ENCODE peak calls at places on chromosomes 3 and 15, in six cellular contexts. Q is uterus, U is tibial nerve, C is testis, A is transverse colon, F is HCT116. W is an unnamed sample.

GRCh38 chr3:164250923-164251322 is 827.4 kb downstream of the SI start:
- DNase-seq in Q (no peak), U (no peak), C (no peak), A (no peak), F (no peak), W (no peak)

GRCh38 chr3:120555661-120556509 is 40.3 kb upstream of the NDUFB4 start:
- DNase-seq in Q (no peak), U (no peak), C (peak), A (peak), F (no peak), W (no peak)

GRCh38 chr15:25719101-25719985 is 143.8 kb downstream of the ATP10A start:
- DNase-seq in Q (no peak), U (no peak), C (no peak), A (no peak), F (no peak), W (no peak)

GRCh38 chr3:169699070-169699469 is 35.6 kb upstream of the MECOM start:
- DNase-seq in Q (no peak), U (peak), C (no peak), A (no peak), F (no peak), W (no peak)

GRCh38 chr3:128380719-128381118 is 86.0 kb downstream of the DNAJB8 start:
- DNase-seq in Q (no peak), U (no peak), C (no peak), A (no peak), F (no peak), W (no peak)

GRCh38 chr3:104150724-104151123 is 1216.0 kb upstream of the ALCAM start:
- DNase-seq in Q (no peak), U (no peak), C (no peak), A (no peak), F (no peak), W (no peak)

GRCh38 chr3:187750041-187750512 is 4.8 kb upstream of the BCL6 start:
- DNase-seq in Q (no peak), U (no peak), C (no peak), A (peak), F (peak), W (peak)

GRCh38 chr3:70571696-70572095 is 259.3 kb upstream of the MDFIC2 start:
- DNase-seq in Q (no peak), U (no peak), C (no peak), A (no peak), F (no peak), W (no peak)

GRCh38 chr3:141308588-141309218 is 59.6 kb upstream of the ZBTB38 start:
- DNase-seq in Q (peak), U (peak), C (peak), A (peak), F (peak), W (peak)

GRCh38 chr3:171654809-171655208 is 155.5 kb downstream of the PLD1 start:
- DNase-seq in Q (peak), U (peak), C (peak), A (peak), F (no peak), W (peak)

GRCh38 chr15:41407341-41407740 is 5.0 kb upstream of the NDUFAF1 start:
- DNase-seq in Q (no peak), U (no peak), C (no peak), A (no peak), F (no peak), W (no peak)

GRCh38 chr3:73216310-73216709 is 154.9 kb downstream of the EBLN2 start:
- DNase-seq in Q (no peak), U (no peak), C (no peak), A (no peak), F (no peak), W (no peak)

GRCh38 chr3:188236241-188236640 is 82.3 kb downstream of the LPP start:
- DNase-seq in Q (no peak), U (no peak), C (no peak), A (no peak), F (no peak), W (no peak)

GRCh38 chr3:111598139-111598538 is 3.0 kb upstream of the ZBED2 start:
- DNase-seq in Q (no peak), U (no peak), C (no peak), A (no peak), F (no peak), W (no peak)

GRCh38 chr3:51581529-51581928 is 43.0 kb downstream of the RAD54L2 start:
- DNase-seq in Q (no peak), U (no peak), C (no peak), A (no peak), F (no peak), W (no peak)

GRCh38 chr3:179321585-179322322 is 1.1 kb upstream of the ZNF639 start:
- DNase-seq in Q (peak), U (peak), C (peak), A (peak), F (no peak), W (no peak)

GRCh38 chr15:84715442-84716035 is 400 bp downstream of the SEC11A start:
- DNase-seq in Q (no peak), U (no peak), C (peak), A (peak), F (no peak), W (peak)

GRCh38 chr3:132399054-132399929 is 18.0 kb upstream of the DNAJC13 start:
- DNase-seq in Q (no peak), U (peak), C (peak), A (no peak), F (peak), W (peak)

GRCh38 chr15:67184208-67184925 is 70.1 kb downstream of the AAGAB start:
- DNase-seq in Q (peak), U (no peak), C (no peak), A (no peak), F (no peak), W (no peak)

GRCh38 chr15:60568301-60568742 is 89.4 kb upstream of the ICE2 start:
- DNase-seq in Q (no peak), U (no peak), C (no peak), A (peak), F (no peak), W (no peak)

GRCh38 chr3:62875103-62876002 is at the start of gene CADPS:
- DNase-seq in Q (no peak), U (no peak), C (peak), A (peak), F (no peak), W (no peak)

GRCh38 chr15:77035584-77035983 is 35.3 kb downstream of the TSPAN3 start:
- DNase-seq in Q (no peak), U (no peak), C (peak), A (no peak), F (no peak), W (no peak)

GRCh38 chr3:143120716-143121239 is 1.2 kb downstream of the CHST2 start:
- DNase-seq in Q (no peak), U (no peak), C (peak), A (peak), F (no peak), W (peak)

GRCh38 chr3:143119974-143120715 is 574 bp downstream of the CHST2 start:
- DNase-seq in Q (peak), U (no peak), C (no peak), A (peak), F (no peak), W (peak)

GRCh38 chr3:143118630-143119008 is 952 bp upstream of the CHST2 start:
- DNase-seq in Q (no peak), U (no peak), C (no peak), A (no peak), F (no peak), W (no peak)

GRCh38 chr3:143121240-143122088 is 1.9 kb downstream of the CHST2 start:
- DNase-seq in Q (peak), U (no peak), C (peak), A (peak), F (no peak), W (peak)

GRCh38 chr3:143119009-143119914 is at the start of gene CHST2:
- DNase-seq in Q (peak), U (no peak), C (peak), A (peak), F (no peak), W (peak)
- TF ChIP-seq POLR2A in Q (peak), U (peak), C (no peak), A (no peak), F (no peak), W (no peak)

DNA sequence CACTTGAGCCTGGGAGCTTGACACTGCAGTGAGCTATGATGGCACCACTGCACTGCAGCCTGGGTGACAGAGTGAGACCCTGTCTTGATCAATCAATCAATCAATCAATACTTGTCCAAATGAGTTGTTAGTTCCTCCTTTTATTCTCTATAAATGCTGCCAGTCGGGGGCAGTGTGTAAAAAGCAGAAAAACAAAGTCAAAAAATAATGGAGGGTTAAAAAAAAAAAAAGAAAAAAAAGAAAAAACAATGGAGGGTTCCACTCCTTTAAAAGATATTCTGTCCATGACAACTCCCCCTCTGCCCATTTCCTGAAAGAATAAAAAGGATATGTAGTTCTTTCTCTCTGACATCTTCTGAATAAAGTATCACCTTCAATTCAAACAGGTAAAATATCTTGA is 1068.6 kb downstream of the FHIT start:
- DNase-seq in Q (no peak), U (no peak), C (no peak), A (no peak), F (no peak), W (no peak)
- TF ChIP-seq CTCF in Q (no peak), U (no peak), C (no peak), A (no peak), F (no peak), W (no peak)

GRCh38 chr3:49689046-49689886 is at the start of the genes MST1 and RNF123:
- DNase-seq in Q (peak), U (peak), C (peak), A (peak), F (peak), W (peak)
- TF ChIP-seq POLR2A in Q (no peak), U (no peak), C (no peak), A (peak), F (peak), W (no peak)

GRCh38 chr3:67598814-67599556 is 55.4 kb downstream of the SUCLG2 start:
- DNase-seq in Q (no peak), U (no peak), C (no peak), A (no peak), F (no peak), W (no peak)

GRCh38 chr3:67595424-67595823 is 59.0 kb downstream of the SUCLG2 start:
- DNase-seq in Q (no peak), U (no peak), C (no peak), A (no peak), F (no peak), W (no peak)

DNA sequence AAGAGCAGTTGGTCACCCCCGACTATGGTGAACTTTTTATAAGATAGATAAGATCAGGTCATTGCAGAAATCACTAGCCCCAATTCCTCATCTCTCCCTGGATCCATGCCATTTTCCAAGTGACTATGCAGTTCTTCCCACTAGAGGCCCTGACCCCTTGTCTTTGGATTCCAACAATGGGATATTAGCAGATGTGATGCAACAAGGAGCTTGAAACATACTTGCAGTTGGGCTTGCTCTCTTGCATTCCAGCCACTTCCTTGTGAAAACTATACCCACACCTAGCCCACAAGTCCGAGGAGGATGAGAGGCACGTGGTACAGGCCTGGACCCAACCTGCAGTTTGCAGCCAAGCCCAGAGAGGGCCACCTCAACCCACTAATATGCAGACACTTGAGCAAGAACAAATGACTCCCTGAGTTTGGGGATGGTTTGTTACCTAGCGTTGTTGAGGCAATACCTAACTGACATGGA is 60.6 kb downstream of the SUCLG2 start:
- DNase-seq in Q (no peak), U (no peak), C (no peak), A (no peak), F (no peak), W (peak)
- TF ChIP-seq CTCF in Q (no peak), U (no peak), C (no peak), A (no peak), F (no peak), W (no peak)

GRCh38 chr3:100334340-100335136 is at the start of gene NIT2:
- DNase-seq in Q (peak), U (peak), C (peak), A (peak), F (peak), W (peak)
- TF ChIP-seq POLR2A in Q (peak), U (peak), C (no peak), A (no peak), F (peak), W (no peak)

GRCh38 chr3:197547618-197548017 is 8.2 kb downstream of the BDH1 start:
- DNase-seq in Q (no peak), U (no peak), C (peak), A (peak), F (no peak), W (peak)
- TF ChIP-seq CTCF in Q (no peak), U (no peak), C (no peak), A (no peak), F (no peak), W (peak)

W was measured in thyroid gland.